ENCODE peak calls at places on chromosomes 16 and 17, in eight cellular contexts. L is nephron progenitor cell; F is endothelial cell; S is heart left ventricle; M is K562; T is AG09309; J is CD4-positive, alpha-beta T cell; X is upper lobe of left lung. N is an unnamed sample.

GRCh38 chr17:6596076-6596475 is 39.7 kb upstream of the PITPNM3 start:
- DNase-seq in J (no peak), T (no peak), S (no peak), L (no peak), M (no peak), F (no peak), X (no peak), N (no peak)

GRCh38 chr17:65737451-65737850 is 176.0 kb upstream of the AXIN2 start:
- DNase-seq in L (no peak), F (no peak), T (no peak), J (no peak), S (no peak), X (no peak), M (no peak), N (no peak)

GRCh38 chr16:72203401-72203800 is 31.4 kb upstream of the PMFBP1 start:
- DNase-seq in X (peak), S (peak), T (peak), J (no peak), F (no peak), M (no peak), L (no peak), N (no peak)

GRCh38 chr16:1066584-1067172 is 5.9 kb upstream of the SSTR5 start:
- DNase-seq in T (no peak), J (no peak), M (no peak), X (no peak), S (no peak), L (no peak), F (no peak), N (no peak)

GRCh38 chr16:2022723-2023097 is 3.1 kb downstream of the NPW start:
- DNase-seq in F (peak), L (peak), S (no peak), M (peak), X (no peak), J (peak), T (no peak), N (peak)

GRCh38 chr17:75563063-75563758 is 24.4 kb upstream of the MYO15B start:
- DNase-seq in J (no peak), X (no peak), F (no peak), T (no peak), L (peak), M (no peak), S (no peak), N (no peak)

GRCh38 chr16:84410361-84411138 is 42.2 kb downstream of the ATP2C2 start:
- DNase-seq in X (no peak), L (no peak), F (no peak), J (no peak), M (no peak), S (no peak), T (no peak), N (no peak)

GRCh38 chr16:31568577-31569359 is 41.1 kb downstream of the AHSP start:
- DNase-seq in T (no peak), F (peak), J (no peak), X (peak), M (no peak), L (peak), S (peak), N (no peak)

GRCh38 chr17:57823469-57824401 is 26.1 kb downstream of the MRPS23 start:
- DNase-seq in F (no peak), M (no peak), L (peak), J (no peak), X (no peak), S (no peak), T (no peak), N (peak)

GRCh38 chr17:33371377-33371776 is 78.3 kb upstream of the ASIC2 start:
- DNase-seq in T (no peak), F (no peak), M (no peak), X (no peak), L (no peak), S (no peak), J (no peak), N (no peak)

DNA sequence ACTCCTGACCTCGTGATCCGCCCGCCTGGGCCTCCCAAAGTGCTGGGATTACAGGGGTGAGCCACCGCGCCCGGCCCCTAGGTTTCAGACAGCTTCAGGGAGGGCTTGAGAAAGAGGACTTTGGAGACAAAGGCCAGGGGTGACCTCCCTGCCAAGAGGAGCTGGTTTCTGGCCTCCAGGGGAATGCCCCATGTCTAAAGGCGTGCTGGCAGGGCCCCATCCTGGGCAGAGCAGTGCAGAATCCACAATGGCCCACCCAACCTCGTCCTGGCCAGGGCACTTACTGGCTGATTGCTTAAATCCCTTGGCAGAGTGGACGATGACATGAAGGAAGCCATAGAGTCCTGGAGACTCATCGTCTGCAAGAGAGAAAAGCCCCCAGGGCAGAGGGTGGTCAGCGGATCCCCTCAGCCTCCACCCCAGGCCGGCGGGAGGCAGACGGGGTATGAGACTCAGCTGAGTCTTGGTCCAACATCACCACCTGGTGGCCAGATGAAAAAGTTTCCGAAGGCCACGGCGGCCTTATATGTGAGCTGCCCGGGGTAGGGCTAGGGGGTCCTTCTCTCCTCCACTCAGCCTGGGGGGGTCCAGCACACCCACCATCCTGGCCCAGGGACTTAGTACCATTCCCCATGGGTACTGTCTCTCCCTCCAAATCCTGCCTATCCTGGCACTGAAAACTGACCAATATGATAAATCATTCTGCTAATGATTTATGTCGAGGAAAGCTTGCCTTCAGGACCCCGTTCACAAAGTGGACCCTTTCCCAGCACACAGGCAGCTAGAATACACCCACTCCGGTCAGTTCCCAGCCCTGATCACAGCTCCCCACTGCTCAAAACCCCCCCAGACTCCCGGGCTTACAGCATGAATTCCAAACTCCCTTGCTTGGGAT is 59.1 kb downstream of the TIMM22 start:
- DNase-seq in F (peak), J (peak), T (no peak), S (peak), X (no peak), L (peak), M (peak), N (peak)
- TF ChIP-seq CTCF in F (peak), J (peak), T (peak), S (peak), X (peak), L (peak), M (peak), N (peak)

DNA sequence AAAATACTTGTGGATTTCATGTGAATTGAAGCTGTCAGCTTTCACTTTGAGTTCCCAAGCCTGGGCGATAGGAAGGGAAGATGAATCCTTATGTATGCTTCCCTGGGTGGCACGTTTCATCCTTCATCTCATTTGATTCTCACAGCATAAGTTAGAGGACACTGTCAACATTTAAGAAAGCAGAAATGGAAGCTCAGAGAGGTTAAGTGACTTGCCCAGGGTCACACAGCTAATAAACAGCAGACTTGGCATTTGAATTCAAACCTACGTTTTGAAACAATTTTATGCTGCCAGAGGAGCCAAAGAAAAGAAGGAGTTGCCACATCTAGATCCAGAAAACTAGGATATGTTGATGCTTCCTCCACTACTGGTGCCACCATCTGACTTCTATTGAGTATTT is 108.3 kb upstream of the GPR139 start:
- DNase-seq in X (no peak), J (no peak), M (no peak), F (no peak), S (no peak), L (no peak), T (no peak), N (no peak)
- TF ChIP-seq CTCF in X (no peak), J (no peak), M (no peak), F (no peak), S (no peak), L (no peak), T (no peak), N (no peak)

GRCh38 chr17:17141860-17142552 is 64.1 kb downstream of the PLD6 start:
- DNase-seq in J (peak), S (no peak), T (no peak), F (peak), M (peak), L (peak), X (no peak), N (peak)

GRCh38 chr17:17142556-17142955 is 63.6 kb downstream of the PLD6 start:
- DNase-seq in F (no peak), M (no peak), S (no peak), T (no peak), L (no peak), J (no peak), X (no peak), N (no peak)

GRCh38 chr17:17141279-17141678 is 64.9 kb downstream of the PLD6 start:
- DNase-seq in T (no peak), S (no peak), X (no peak), F (peak), M (no peak), J (no peak), L (no peak), N (no peak)

GRCh38 chr17:17139972-17140589 is 66.1 kb downstream of the PLD6 start:
- DNase-seq in X (no peak), M (no peak), F (no peak), T (no peak), L (no peak), J (no peak), S (no peak), N (no peak)

GRCh38 chr17:17140590-17140980 is 65.5 kb downstream of the PLD6 start:
- DNase-seq in M (peak), J (no peak), T (no peak), L (no peak), S (no peak), X (no peak), F (peak), N (peak)
- TF ChIP-seq CTCF in M (no peak), J (no peak), T (peak), L (no peak), S (no peak), X (peak), F (no peak), N (peak)

DNA sequence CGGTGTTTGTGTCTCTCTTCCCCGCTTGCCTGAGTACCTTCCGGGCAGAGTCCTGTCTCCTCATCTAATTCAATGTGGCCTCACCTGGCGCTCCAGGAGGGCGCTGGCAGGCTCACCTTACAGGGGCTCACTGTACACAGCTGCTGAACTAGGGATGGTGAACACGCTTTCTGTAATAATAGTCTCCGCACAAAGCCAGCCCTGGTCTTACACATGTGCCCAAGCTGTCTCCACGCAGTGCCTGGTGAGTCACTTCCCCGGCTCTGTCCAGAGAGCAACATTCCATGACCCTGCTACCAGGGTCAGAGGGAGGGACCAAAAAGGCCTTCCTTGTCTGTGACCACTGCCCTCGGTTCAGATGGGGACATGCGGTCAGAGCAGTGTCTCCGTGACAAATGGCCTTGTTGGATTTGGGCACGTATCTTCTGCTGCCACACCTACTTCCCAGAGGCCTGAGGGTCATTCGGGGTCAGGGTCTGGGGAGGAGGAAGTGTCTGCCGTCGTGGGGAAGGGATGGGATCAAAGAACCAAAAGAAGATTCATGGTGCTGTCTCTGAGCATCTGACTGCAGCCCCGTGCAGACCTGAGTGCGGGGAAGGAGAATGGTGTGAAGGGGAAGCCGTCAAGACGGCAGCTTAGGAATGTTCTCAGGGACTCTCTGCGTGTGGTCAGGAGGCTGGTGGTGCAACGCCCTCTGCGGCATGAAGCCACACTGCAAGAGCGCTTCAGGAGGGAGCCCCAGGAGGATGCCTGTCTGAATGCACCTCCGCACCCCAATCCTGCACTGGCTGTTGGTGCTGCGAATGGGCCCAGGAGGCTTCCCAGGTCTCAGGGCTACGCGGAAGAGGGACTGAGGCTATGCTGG is 68.8 kb downstream of the IL21R start:
- DNase-seq in J (no peak), S (no peak), X (peak), M (peak), F (no peak), T (no peak), L (peak), N (peak)
- TF ChIP-seq CTCF in J (no peak), S (no peak), X (no peak), M (no peak), F (no peak), T (no peak), L (no peak), N (no peak)

GRCh38 chr16:4694664-4695451 is 1.5 kb downstream of the NUDT16L1 start:
- DNase-seq in F (no peak), L (no peak), X (no peak), J (no peak), S (peak), T (no peak), M (no peak), N (no peak)
- TF ChIP-seq CTCF in F (no peak), L (no peak), X (no peak), J (no peak), S (no peak), T (peak), M (no peak), N (no peak)

GRCh38 chr16:30534368-30535105 is at the start of gene ZNF747:
- DNase-seq in J (peak), T (no peak), S (peak), M (peak), L (peak), X (peak), F (peak), N (peak)
- TF ChIP-seq CTCF in J (no peak), T (no peak), S (no peak), M (no peak), L (no peak), X (no peak), F (no peak), N (no peak)

DNA sequence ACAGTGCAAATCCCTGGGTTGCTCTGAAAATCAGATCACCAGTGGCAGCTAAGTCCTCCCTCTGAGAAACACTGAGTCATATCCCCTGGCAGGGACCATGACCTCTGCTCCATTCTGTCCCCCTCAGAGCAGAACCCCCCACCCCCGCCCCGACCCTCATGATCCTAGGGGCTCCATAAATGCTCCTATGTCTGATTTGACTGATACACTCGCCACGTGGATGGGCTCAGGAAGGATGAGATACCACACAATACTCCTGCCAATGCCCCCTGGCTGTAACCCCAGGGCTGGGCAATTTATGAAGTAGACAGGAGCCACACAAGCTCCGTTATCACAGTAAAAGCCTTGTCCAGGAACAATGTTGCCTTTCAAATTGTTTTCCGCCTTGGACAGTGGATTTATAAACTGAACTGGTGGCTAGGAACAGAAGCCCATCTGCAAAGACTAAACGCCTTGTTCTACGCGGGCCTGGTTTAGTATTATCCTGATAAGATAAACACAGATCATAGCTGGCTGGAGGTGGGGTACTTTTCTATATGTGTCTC is 394.8 kb downstream of the SLC39A11 start:
- DNase-seq in X (no peak), T (no peak), M (no peak), S (no peak), F (no peak), J (no peak), L (no peak), N (peak)
- TF ChIP-seq CTCF in X (no peak), T (no peak), M (no peak), S (no peak), F (no peak), J (no peak), L (no peak), N (no peak)

GRCh38 chr17:16506188-16506587 is 14.2 kb upstream of the LRRC75A start:
- DNase-seq in F (no peak), X (no peak), L (no peak), J (no peak), S (no peak), T (no peak), M (no peak), N (no peak)
- TF ChIP-seq CTCF in F (peak), X (no peak), L (no peak), J (no peak), S (no peak), T (peak), M (no peak), N (peak)

DNA sequence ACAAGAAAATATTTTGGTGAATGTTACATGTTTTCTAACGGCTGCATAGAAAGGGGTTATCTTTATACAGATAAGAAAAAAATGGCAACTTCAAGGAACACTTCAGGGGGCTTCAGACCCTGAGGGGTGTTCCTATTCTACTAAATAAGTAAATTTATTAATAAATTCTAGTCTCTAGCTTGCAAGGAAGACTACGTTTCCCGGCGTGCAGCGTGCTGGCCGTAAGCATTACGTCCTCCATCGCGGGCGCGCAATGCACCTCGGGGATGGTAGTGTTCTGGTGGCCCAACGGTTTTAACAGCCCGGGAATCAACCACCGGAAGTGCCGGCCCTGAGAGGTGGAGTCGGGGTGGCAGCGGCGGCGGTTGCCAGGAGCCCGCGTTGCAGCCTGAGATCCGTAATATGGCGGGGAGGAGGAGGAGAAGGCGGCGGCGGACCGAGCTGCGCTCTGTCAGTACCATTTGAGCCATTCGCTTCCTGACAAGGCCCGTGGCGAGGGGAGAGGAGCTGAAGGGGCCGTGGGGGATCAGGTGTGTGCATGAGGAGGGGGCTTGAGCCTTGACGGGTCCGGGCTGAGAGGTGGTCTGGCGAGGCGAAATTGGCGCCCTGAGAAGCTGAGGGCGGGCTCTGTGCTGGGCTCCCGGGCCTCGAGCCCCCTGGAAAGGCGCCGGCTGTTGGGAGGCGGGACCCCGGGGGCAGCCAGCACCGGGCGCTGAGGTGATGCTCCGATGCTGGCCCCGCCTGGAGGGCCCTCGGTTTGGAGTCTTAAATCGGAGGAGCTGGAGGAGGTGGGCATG is at the start of gene CCP110:
- DNase-seq in F (peak), X (peak), S (peak), J (peak), L (peak), M (peak), T (peak), N (peak)
- TF ChIP-seq CTCF in F (no peak), X (no peak), S (no peak), J (no peak), L (no peak), M (no peak), T (no peak), N (no peak)

N was measured in fibroblast of villous mesenchyme.